ENCODE peak calls at places on chromosomes 5 and 9, in nine cellular contexts. M, K, O, A, Y, T, X, H and J are unnamed samples.

GRCh38 chr5:62547929-62548678 is 30.5 kb upstream of the LRRC70 start:
- DNase-seq in Y (no peak), M (no peak), A (no peak), K (no peak), X (no peak), H (no peak), T (peak), O (no peak), J (no peak)

GRCh38 chr5:19910131-19910530 is 77.9 kb downstream of the CDH18 start:
- DNase-seq in H (no peak), A (no peak), O (no peak), K (no peak), M (no peak), T (no peak), Y (no peak), X (no peak), J (no peak)

GRCh38 chr5:6328173-6328572 is 50.2 kb downstream of the MED10 start:
- DNase-seq in K (no peak), M (peak), H (peak), A (no peak), T (no peak), Y (no peak), X (no peak), O (peak), J (no peak)

GRCh38 chr9:118693645-118694044 is 675.6 kb downstream of the BRINP1 start:
- DNase-seq in K (no peak), A (no peak), Y (no peak), H (no peak), X (no peak), M (peak), T (no peak), O (no peak), J (no peak)

GRCh38 chr5:126462239-126463014 is 39.2 kb downstream of the GRAMD2B start:
- DNase-seq in A (no peak), Y (no peak), M (peak), O (no peak), X (no peak), H (peak), T (no peak), K (no peak), J (peak)

GRCh38 chr9:123348317-123348992 is 7.5 kb upstream of the CRB2 start:
- DNase-seq in H (no peak), T (no peak), Y (no peak), O (no peak), M (no peak), X (no peak), A (no peak), K (no peak), J (no peak)

GRCh38 chr5:119302916-119303897 is 52.6 kb upstream of the TNFAIP8 start:
- DNase-seq in K (peak), M (peak), X (no peak), A (no peak), H (peak), O (peak), T (peak), Y (no peak), J (peak)

GRCh38 chr5:17156463-17156862 is 61.0 kb upstream of the BASP1 start:
- DNase-seq in O (no peak), T (peak), M (peak), X (no peak), K (no peak), Y (no peak), H (peak), A (no peak), J (no peak)

GRCh38 chr9:37198034-37198718 is 77.8 kb downstream of the ZCCHC7 start:
- DNase-seq in O (no peak), X (no peak), M (no peak), Y (no peak), K (no peak), T (no peak), A (no peak), H (no peak), J (no peak)

GRCh38 chr9:135246248-135247173 is 159.0 kb downstream of the OLFM1 start:
- DNase-seq in O (no peak), Y (no peak), X (no peak), A (no peak), T (no peak), M (no peak), H (no peak), K (no peak), J (no peak)

GRCh38 chr9:69719368-69719767 is 40.4 kb downstream of the PTAR1 start:
- DNase-seq in X (no peak), A (no peak), Y (no peak), O (no peak), T (peak), H (peak), K (no peak), M (no peak), J (no peak)

GRCh38 chr5:135332519-135333150 is 66.4 kb downstream of the MACROH2A1 start:
- DNase-seq in O (no peak), T (peak), K (peak), Y (peak), A (no peak), X (no peak), M (peak), H (peak), J (peak)

GRCh38 chr5:79560774-79561524 is 47.0 kb upstream of the HOMER1 start:
- DNase-seq in O (no peak), A (no peak), H (peak), K (no peak), M (peak), T (peak), X (no peak), Y (no peak), J (peak)

GRCh38 chr9:134942011-134942410 is 24.3 kb upstream of the FCN1 start:
- DNase-seq in X (no peak), O (no peak), T (no peak), H (no peak), A (no peak), K (no peak), M (no peak), Y (no peak), J (no peak)

GRCh38 chr9:86341007-86341491 is 13.2 kb downstream of the TUT7 start:
- DNase-seq in A (no peak), O (no peak), T (peak), H (peak), Y (no peak), X (no peak), K (no peak), M (no peak), J (no peak)

GRCh38 chr5:92163906-92164305 is 780.8 kb upstream of the ARRDC3 start:
- DNase-seq in A (no peak), K (no peak), H (no peak), M (no peak), O (no peak), T (no peak), Y (no peak), X (no peak), J (peak)

GRCh38 chr5:74947961-74948613 is 81.9 kb upstream of the FAM169A start:
- DNase-seq in Y (peak), T (peak), M (no peak), H (peak), X (no peak), O (no peak), K (no peak), A (no peak), J (peak)

GRCh38 chr9:15253786-15254185 is 53.2 kb downstream of the TTC39B start:
- DNase-seq in M (no peak), X (peak), K (no peak), A (no peak), Y (no peak), O (no peak), H (no peak), T (no peak), J (no peak)

GRCh38 chr9:133467101-133467500 is 7.3 kb downstream of the CACFD1 start:
- DNase-seq in T (no peak), X (no peak), O (no peak), Y (no peak), H (no peak), K (no peak), A (no peak), M (no peak), J (no peak)

GRCh38 chr5:28014779-28015178 is 976.4 kb upstream of the CDH9 start:
- DNase-seq in T (no peak), K (no peak), A (no peak), M (peak), Y (no peak), H (peak), X (no peak), O (no peak), J (no peak)

GRCh38 chr5:170475269-170476000 is 28.4 kb upstream of the KCNIP1 start:
- DNase-seq in Y (no peak), O (no peak), A (no peak), M (no peak), H (peak), K (no peak), T (no peak), X (no peak), J (no peak)

GRCh38 chr5:19200251-19200650 is 787.7 kb downstream of the CDH18 start:
- DNase-seq in X (no peak), O (no peak), T (no peak), Y (no peak), H (no peak), K (no peak), A (no peak), M (no peak), J (no peak)

GRCh38 chr9:91954841-91955471 is 4.9 kb upstream of the ROR2 start:
- DNase-seq in O (peak), T (peak), H (peak), M (peak), K (peak), Y (no peak), X (peak), A (no peak), J (no peak)

GRCh38 chr5:15615859-15616258 is 115.9 kb downstream of the FBXL7 start:
- DNase-seq in Y (no peak), M (no peak), A (no peak), H (peak), O (no peak), K (no peak), T (no peak), X (no peak), J (no peak)

GRCh38 chr9:12813960-12814876 is 39.4 kb downstream of the LURAP1L start:
- DNase-seq in K (peak), A (no peak), M (peak), H (peak), Y (peak), X (peak), O (peak), T (peak), J (peak)

GRCh38 chr5:43802119-43802518 is 199.1 kb downstream of the NNT start:
- DNase-seq in K (no peak), M (peak), X (no peak), O (no peak), H (peak), Y (no peak), T (peak), A (no peak), J (no peak)

GRCh38 chr9:133575673-133576590 is 33.3 kb downstream of the FAM163B start:
- DNase-seq in H (no peak), M (no peak), Y (no peak), T (no peak), K (no peak), X (no peak), O (no peak), A (no peak), J (no peak)

GRCh38 chr5:141672856-141673813 is 8.9 kb downstream of the ARAP3 start:
- DNase-seq in M (no peak), T (no peak), A (no peak), X (no peak), O (no peak), K (no peak), Y (no peak), H (no peak), J (no peak)

GRCh38 chr9:95508242-95508967 is 8.4 kb downstream of the PTCH1 start:
- DNase-seq in T (no peak), O (no peak), K (no peak), X (no peak), M (peak), A (no peak), Y (no peak), H (no peak), J (no peak)

GRCh38 chr9:121350993-121351561 is 19.0 kb downstream of the STOM start:
- DNase-seq in K (no peak), O (peak), X (peak), Y (no peak), H (peak), A (no peak), T (peak), M (peak), J (no peak)

GRCh38 chr5:179115845-179116524 is 55.8 kb downstream of the ZNF354C start:
- DNase-seq in Y (no peak), X (no peak), K (no peak), M (no peak), T (no peak), H (no peak), A (peak), O (no peak), J (no peak)

GRCh38 chr9:115668506-115668905 is 485.1 kb upstream of the PAPPA start:
- DNase-seq in X (no peak), H (peak), Y (no peak), M (peak), T (peak), K (no peak), O (no peak), A (no peak), J (peak)

GRCh38 chr5:97297063-97297715 is 114.1 kb upstream of the RIOK2 start:
- DNase-seq in T (peak), A (no peak), Y (peak), X (peak), O (no peak), H (peak), M (peak), K (no peak), J (no peak)
- TF ChIP-seq CTCF in T (peak), A (no peak), Y (peak), X (peak), O (no peak), H (peak), M (peak), K (peak), J (peak)

GRCh38 chr9:127771570-127772189 is 6.8 kb downstream of the SH2D3C start:
- DNase-seq in Y (no peak), A (no peak), K (no peak), X (no peak), T (no peak), M (no peak), O (no peak), H (no peak), J (no peak)
- H3K4me3 ChIP-seq in Y (peak), A (peak), K (peak), X (peak), T (no peak), M (peak), O (peak), H (peak), J (peak)

GRCh38 chr5:138702166-138702826 is 50.9 kb upstream of the CTNNA1 start:
- DNase-seq in K (no peak), H (no peak), Y (no peak), A (no peak), O (no peak), T (peak), X (no peak), M (no peak), J (no peak)
- TF ChIP-seq CTCF in K (no peak), H (no peak), Y (no peak), A (no peak), O (no peak), T (no peak), X (no peak), M (no peak), J (peak)

DNA sequence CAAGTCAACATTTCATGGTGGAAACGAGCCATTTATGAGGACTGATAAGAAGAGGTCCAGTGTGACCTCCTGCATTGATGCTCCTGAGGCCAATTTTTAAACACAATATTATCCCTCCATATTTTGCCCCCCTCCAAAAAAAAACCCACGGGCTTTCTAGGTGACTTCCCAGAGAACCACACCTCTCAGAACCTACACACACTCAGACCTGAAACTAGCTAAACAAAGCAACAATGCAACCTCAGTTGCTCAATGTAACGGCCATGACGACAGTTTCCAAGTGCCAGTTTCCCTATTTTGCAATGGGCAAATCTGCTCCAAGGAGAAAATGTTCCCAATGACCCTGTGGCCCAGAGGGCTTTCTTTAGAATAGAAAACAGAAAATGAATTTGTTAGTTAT is 3.5 kb downstream of the NRG2 start:
- DNase-seq in H (no peak), Y (no peak), M (peak), T (no peak), A (no peak), O (no peak), K (no peak), X (peak), J (no peak)
- H3K4me3 ChIP-seq in H (no peak), Y (peak), M (no peak), T (no peak), A (no peak), O (peak), K (no peak), X (no peak), J (no peak)